ENCODE peak calls at places on chromosomes 1 and 21, in seven cellular contexts. O is anterior cingulate cortex, J is RWPE1, K is tibial nerve, V is GM12891, U is AG04450, G is memory B cell. D is an unnamed sample.
A peak's percentile ranks its signal among the peaks of the same experiment; 100 is the strongest.

GRCh38 chr1:25774206-25774804 is 25.7 kb upstream of the SELENON start:
- DNase-seq in J (no peak), K (no peak), V (no peak), U (no peak), G (no peak), O (no peak), D (no peak)

GRCh38 chr1:116418091-116418830 is 45.2 kb downstream of the ATP1A1 start:
- DNase-seq in J (peak; percentile 57), G (peak; percentile 86), K (peak; percentile 52), U (peak; percentile 49), O (peak; percentile 74), V (peak; percentile 71), D (peak; percentile 74)

GRCh38 chr1:61403863-61404615 is 320.9 kb downstream of the TM2D1 start:
- DNase-seq in G (no peak), K (no peak), O (no peak), U (no peak), J (no peak), V (no peak), D (no peak)

GRCh38 chr1:152397474-152397873 is 16.6 kb downstream of the CRNN start:
- DNase-seq in O (no peak), V (no peak), K (no peak), J (no peak), G (no peak), U (no peak), D (no peak)

GRCh38 chr21:38048241-38048640 is 132.0 kb upstream of the KCNJ6 start:
- DNase-seq in U (no peak), K (no peak), O (no peak), J (no peak), G (no peak), V (no peak), D (no peak)

GRCh38 chr1:116478621-116479020 is 92.2 kb downstream of the CD58 start:
- DNase-seq in J (no peak), V (no peak), K (no peak), G (no peak), O (no peak), U (no peak), D (no peak)

GRCh38 chr1:26705788-26706237 is 10.0 kb downstream of the ARID1A start:
- DNase-seq in O (no peak), V (no peak), G (no peak), J (peak; percentile 67), K (no peak), U (no peak), D (no peak)

GRCh38 chr1:21499283-21499945 is 9.8 kb upstream of the ALPL start:
- DNase-seq in G (no peak), J (no peak), U (no peak), V (no peak), O (no peak), K (no peak), D (no peak)

GRCh38 chr1:161382214-161383019 is 14.7 kb upstream of the CFAP126 start:
- DNase-seq in J (peak; percentile 54), G (no peak), V (no peak), U (no peak), O (no peak), K (no peak), D (no peak)

GRCh38 chr1:10667815-10668214 is 128.6 kb downstream of the CASZ1 start:
- DNase-seq in V (no peak), O (no peak), K (no peak), J (no peak), G (no peak), U (no peak), D (no peak)

GRCh38 chr21:28893687-28894086 is 99.0 kb downstream of the LTN1 start:
- DNase-seq in O (no peak), J (no peak), U (no peak), V (no peak), K (no peak), G (no peak), D (no peak)

GRCh38 chr1:117735045-117735992 is 129.5 kb downstream of the TENT5C start:
- DNase-seq in J (peak; percentile 60), O (no peak), V (no peak), G (no peak), U (no peak), K (no peak), D (no peak)

GRCh38 chr1:163537809-163538208 is 216.1 kb downstream of the NUF2 start:
- DNase-seq in G (no peak), V (no peak), K (no peak), J (no peak), O (no peak), U (no peak), D (no peak)

GRCh38 chr1:152745289-152745704 is 12.5 kb upstream of the KPRP start:
- DNase-seq in V (no peak), G (no peak), J (peak; percentile 45), O (no peak), K (no peak), U (no peak), D (no peak)

GRCh38 chr1:220705782-220706181 is 15.6 kb downstream of the C1orf115 start:
- DNase-seq in J (no peak), U (no peak), O (no peak), V (no peak), G (no peak), K (no peak), D (no peak)

GRCh38 chr1:47572731-47573505 is 135.1 kb downstream of the FOXD2 start:
- DNase-seq in V (no peak), O (peak; percentile 32), U (no peak), K (no peak), G (no peak), J (no peak), D (peak; percentile 58)

GRCh38 chr1:99825702-99826101 is 24.5 kb upstream of the AGL start:
- DNase-seq in G (no peak), O (no peak), J (no peak), K (no peak), V (no peak), U (no peak), D (no peak)

GRCh38 chr1:36151845-36152203 is 2.5 kb upstream of the TRAPPC3 start:
- DNase-seq in O (no peak), J (no peak), K (no peak), U (no peak), G (no peak), V (no peak), D (no peak)

GRCh38 chr21:39601194-39601940 is 11.4 kb upstream of the B3GALT5 start:
- DNase-seq in J (no peak), V (no peak), U (no peak), G (no peak), O (no peak), K (no peak), D (no peak)

GRCh38 chr1:204828352-204828850 is 42.3 kb upstream of the NFASC start:
- DNase-seq in V (peak; percentile 57), O (peak; percentile 77), G (peak; percentile 55), U (no peak), K (peak; percentile 20), J (peak; percentile 79), D (peak; percentile 72)

GRCh38 chr1:60874703-60875102 is 207.7 kb upstream of the NFIA start:
- DNase-seq in U (no peak), J (peak; percentile 56), O (no peak), V (no peak), G (no peak), K (no peak), D (no peak)

GRCh38 chr1:223189903-223190724 is 47.1 kb upstream of the TLR5 start:
- DNase-seq in O (no peak), G (no peak), J (peak; percentile 81), V (no peak), U (no peak), K (no peak), D (no peak)

GRCh38 chr1:235913311-235913710 is 46.6 kb upstream of the LYST start:
- DNase-seq in K (no peak), O (no peak), G (no peak), J (no peak), V (no peak), U (no peak), D (no peak)

GRCh38 chr1:61131716-61132115 is 49.4 kb downstream of the NFIA start:
- DNase-seq in K (no peak), U (peak; percentile 3), J (no peak), V (no peak), O (no peak), G (no peak), D (no peak)

GRCh38 chr1:199937161-199937560 is 90.3 kb upstream of the NR5A2 start:
- DNase-seq in J (no peak), V (no peak), U (no peak), O (no peak), K (no peak), G (no peak), D (no peak)

GRCh38 chr21:39644069-39644468 is 31.3 kb downstream of the B3GALT5 start:
- DNase-seq in K (no peak), U (no peak), V (no peak), G (no peak), J (no peak), O (no peak), D (no peak)

GRCh38 chr21:42530167-42530518 is 16.5 kb downstream of the SLC37A1 start:
- DNase-seq in V (no peak), U (no peak), K (no peak), G (no peak), O (no peak), J (no peak), D (no peak)

GRCh38 chr1:85830837-85831236 is 122.6 kb upstream of the ZNHIT6 start:
- DNase-seq in G (no peak), O (no peak), V (no peak), U (peak; percentile 15), K (no peak), J (no peak), D (no peak)

GRCh38 chr1:35555601-35556477 is 1.4 kb downstream of the KIAA0319L start:
- DNase-seq in U (no peak), G (no peak), K (no peak), V (no peak), J (peak; percentile 80), O (no peak), D (no peak)

GRCh38 chr1:23167353-23168078 is 1.1 kb downstream of the LUZP1 start:
- DNase-seq in K (no peak), V (no peak), O (peak; percentile 16), J (peak; percentile 84), U (no peak), G (peak; percentile 39), D (no peak)

GRCh38 chr1:6869002-6869380 is 83.7 kb downstream of the CAMTA1 start:
- DNase-seq in O (no peak), U (no peak), J (no peak), G (no peak), K (no peak), V (no peak), D (peak; percentile 20)

GRCh38 chr1:2472109-2472508 is 4.0 kb upstream of the PLCH2 start:
- DNase-seq in O (no peak), G (no peak), J (no peak), K (no peak), U (no peak), V (no peak), D (no peak)

GRCh38 chr1:115827452-115827851 is 13.5 kb downstream of the NHLH2 start:
- DNase-seq in K (no peak), V (no peak), G (no peak), O (no peak), J (no peak), U (no peak), D (no peak)

D was measured in substantia nigra.